ENCODE peak calls at places on chromosomes 6 and 20, in seven cellular contexts. W is esophagus squamous epithelium, E is lower lobe of right lung, Y is thoracic aorta, U is PC-3, J is tibial artery, M is upper lobe of right lung. H is an unnamed sample.

GRCh38 chr6:131377112-131377511 is 195.9 kb upstream of the ARG1 start:
- DNase-seq in W (no peak), J (no peak), U (no peak), E (no peak), M (no peak), Y (no peak), H (no peak)

GRCh38 chr20:19974621-19975435 is 42.3 kb upstream of the NAA20 start:
- DNase-seq in M (peak; percentile 94), Y (peak; percentile 80), E (peak; percentile 91), J (peak; percentile 98), U (peak; percentile 87), W (no peak), H (peak; percentile 96)

GRCh38 chr20:18287546-18287914 is 797 bp upstream of the ZNF133 start:
- DNase-seq in J (no peak), W (no peak), E (peak; percentile 58), Y (no peak), U (no peak), M (peak; percentile 71), H (no peak)

GRCh38 chr6:159376443-159377182 is 207.4 kb downstream of the FNDC1 start:
- DNase-seq in W (no peak), J (no peak), E (no peak), M (no peak), U (no peak), Y (no peak), H (no peak)

GRCh38 chr6:30898750-30899360 is 9.2 kb upstream of the GTF2H4 start:
- DNase-seq in W (no peak), E (peak; percentile 36), J (no peak), U (no peak), M (peak; percentile 52), Y (no peak), H (no peak)

GRCh38 chr20:50321797-50322480 is 131.3 kb downstream of the CEBPB start:
- DNase-seq in W (no peak), M (peak; percentile 83), J (peak; percentile 73), Y (no peak), E (peak; percentile 80), U (no peak), H (no peak)

GRCh38 chr6:156775717-156776116 is 1.5 kb upstream of the ARID1B start:
- DNase-seq in U (peak; percentile 32), Y (no peak), W (no peak), J (no peak), E (no peak), M (no peak), H (no peak)

GRCh38 chr6:33994198-33995045 is 151.5 kb downstream of the GRM4 start:
- DNase-seq in M (no peak), E (no peak), J (no peak), W (no peak), U (no peak), Y (no peak), H (peak; percentile 13)

GRCh38 chr6:46044876-46045617 is 29.4 kb upstream of the CLIC5 start:
- DNase-seq in W (no peak), E (no peak), U (peak; percentile 83), J (peak; percentile 81), M (no peak), Y (peak; percentile 24), H (peak; percentile 16)

GRCh38 chr20:48999890-49000870 is 45.9 kb upstream of the CSE1L start:
- DNase-seq in W (no peak), U (no peak), J (no peak), E (no peak), M (no peak), Y (no peak), H (no peak)

GRCh38 chr6:108795122-108795521 is 53.1 kb upstream of the ARMC2 start:
- DNase-seq in M (no peak), J (no peak), E (no peak), W (no peak), Y (no peak), U (no peak), H (no peak)

GRCh38 chr6:128635219-128635618 is 114.8 kb upstream of the PTPRK start:
- DNase-seq in Y (no peak), J (no peak), U (no peak), W (no peak), M (no peak), E (no peak), H (no peak)

GRCh38 chr20:62449951-62450815 is 22.8 kb upstream of the RBBP8NL start:
- DNase-seq in E (no peak), U (peak; percentile 32), Y (no peak), J (no peak), M (no peak), W (no peak), H (no peak)

GRCh38 chr20:41275181-41275793 is 42.2 kb downstream of the ZHX3 start:
- DNase-seq in Y (no peak), E (no peak), J (no peak), U (peak; percentile 69), M (no peak), W (no peak), H (no peak)

GRCh38 chr6:32679501-32679900 is 13.0 kb upstream of the HLA-DQB1 start:
- DNase-seq in Y (no peak), U (no peak), W (no peak), E (no peak), J (no peak), M (no peak), H (no peak)

GRCh38 chr6:3742076-3742425 is 9.5 kb downstream of the PXDC1 start:
- DNase-seq in W (no peak), Y (no peak), U (peak; percentile 66), J (no peak), E (no peak), M (no peak), H (no peak)

GRCh38 chr6:3741477-3741871 is 10.0 kb downstream of the PXDC1 start:
- DNase-seq in W (no peak), M (no peak), Y (no peak), J (peak; percentile 70), E (no peak), U (no peak), H (no peak)

GRCh38 chr6:3744211-3744900 is 7.2 kb downstream of the PXDC1 start:
- DNase-seq in W (no peak), U (no peak), Y (no peak), E (no peak), J (peak; percentile 73), M (no peak), H (no peak)

GRCh38 chr6:3743541-3743940 is 8.0 kb downstream of the PXDC1 start:
- DNase-seq in U (no peak), E (no peak), Y (no peak), J (peak; percentile 62), W (no peak), M (no peak), H (no peak)

GRCh38 chr6:3742426-3743344 is 8.8 kb downstream of the PXDC1 start:
- DNase-seq in M (peak; percentile 93), E (peak; percentile 91), W (peak; percentile 31), U (peak; percentile 91), Y (no peak), J (peak; percentile 92), H (peak; percentile 91)
- H3K4me1 ChIP-seq in M (peaks cover 58% of the 10 kb centered on the region), E (peaks cover 75% of the 10 kb centered on the region), W (peaks cover 100% of the 10 kb centered on the region), U (peaks cover 27% of the 10 kb centered on the region), Y (peaks cover 93% of the 10 kb centered on the region), J (peaks cover 90% of the 10 kb centered on the region), H (peaks cover 87% of the 10 kb centered on the region)

GRCh38 chr20:13102237-13102636 is 93.5 kb downstream of the SPTLC3 start:
- DNase-seq in E (no peak), M (no peak), Y (no peak), U (peak; percentile 43), J (no peak), W (no peak), H (no peak)

GRCh38 chr20:13101701-13102100 is 92.9 kb downstream of the SPTLC3 start:
- DNase-seq in M (no peak), E (no peak), J (no peak), W (no peak), U (no peak), Y (no peak), H (no peak)

GRCh38 chr20:13099676-13100075 is 90.9 kb downstream of the SPTLC3 start:
- DNase-seq in M (no peak), W (no peak), U (peak; percentile 57), E (no peak), J (no peak), Y (no peak), H (no peak)

GRCh38 chr20:13101276-13101675 is 92.5 kb downstream of the SPTLC3 start:
- DNase-seq in M (no peak), E (no peak), J (no peak), U (no peak), W (no peak), Y (no peak), H (no peak)

GRCh38 chr20:13098720-13099355 is 90.1 kb downstream of the SPTLC3 start:
- DNase-seq in Y (no peak), W (no peak), U (no peak), J (no peak), M (no peak), E (no peak), H (no peak)
- TF ChIP-seq CTCF in Y (no peak), W (no peak), U (no peak), J (no peak), M (no peak), E (no peak), H (no peak)

DNA sequence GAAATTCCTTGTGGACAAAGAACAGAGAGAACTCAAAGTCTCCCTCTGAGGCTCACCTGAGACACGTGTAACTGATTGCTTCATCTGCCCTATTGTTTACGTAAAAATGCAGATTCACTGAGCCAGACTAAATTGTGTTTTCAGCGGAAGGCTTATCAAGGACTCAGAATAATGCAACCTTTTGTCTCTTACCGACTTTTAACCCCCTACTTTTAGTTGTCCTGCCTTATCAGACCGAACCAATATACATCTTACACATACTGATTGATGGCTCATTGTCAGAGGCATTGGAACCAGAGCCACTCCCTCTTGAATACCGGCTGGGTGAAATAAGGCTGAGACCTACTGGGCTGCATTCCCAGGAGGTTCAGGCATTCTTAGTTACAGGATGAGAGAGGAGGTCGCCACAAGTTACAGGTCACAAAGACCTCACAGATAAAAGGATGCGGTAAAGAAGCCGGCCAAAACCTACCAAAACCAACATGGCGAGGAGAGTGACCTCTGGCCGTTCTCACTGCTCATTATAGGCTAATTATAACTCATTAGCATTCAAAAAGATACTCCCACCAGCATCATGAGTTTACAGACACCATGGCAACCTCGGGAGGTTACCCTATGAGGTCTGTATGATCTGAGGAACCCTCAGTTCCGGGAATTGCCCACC is 95.5 kb upstream of the ZNF184 start:
- DNase-seq in Y (no peak), J (no peak), U (no peak), M (no peak), W (no peak), E (no peak), H (no peak)
- H3K4me3 ChIP-seq in Y (no peak overlapping the region), J (no peak overlapping the region), U (no peak overlapping the region), M (no peak overlapping the region), W (no peak overlapping the region), E (no peak overlapping the region), H (no peak overlapping the region)

GRCh38 chr6:104648347-104648746 is 211.4 kb downstream of the HACE1 start:
- DNase-seq in W (no peak), Y (no peak), M (no peak), E (no peak), U (no peak), J (no peak), H (no peak)

GRCh38 chr6:104656235-104656634 is 203.5 kb downstream of the HACE1 start:
- DNase-seq in U (no peak), E (no peak), W (no peak), J (no peak), M (no peak), Y (no peak), H (no peak)

DNA sequence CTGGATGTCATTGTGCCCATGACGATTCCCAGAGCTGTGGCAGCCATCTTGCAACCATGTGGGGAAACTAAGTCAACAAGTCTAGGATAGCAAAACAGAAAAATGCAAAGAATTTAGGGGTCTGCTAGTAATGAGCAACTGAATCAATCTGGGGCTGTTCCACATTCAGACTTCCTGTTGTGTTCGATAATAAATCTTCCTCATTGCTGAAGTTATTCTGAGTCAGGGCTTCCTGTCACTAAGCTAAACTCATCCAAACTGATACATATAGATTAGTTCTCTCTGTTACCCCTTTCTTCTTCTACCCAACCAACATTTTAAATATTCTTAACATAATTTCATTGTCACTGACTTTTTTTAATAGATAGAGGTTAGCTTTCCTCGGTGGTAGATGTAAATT is 205.9 kb downstream of the HACE1 start:
- DNase-seq in U (no peak), Y (no peak), E (no peak), J (no peak), M (no peak), W (no peak), H (no peak)
- H3K4me1 ChIP-seq in U (no peaks in the 10 kb centered on the region), Y (no peaks in the 10 kb centered on the region), E (no peaks in the 10 kb centered on the region), J (no peaks in the 10 kb centered on the region), M (no peaks in the 10 kb centered on the region), W (no peaks in the 10 kb centered on the region), H (no peaks in the 10 kb centered on the region)